ENCODE peak calls at places on chromosome 3, in six cellular contexts. One of them, this sample, is unnamed.
A peak's percentile ranks its signal among the peaks of the same experiment; 100 is the strongest.

GRCh38 chr3:140424726-140425125 is 253.1 kb upstream of the TRIM42 start:
- DNase-seq in A549: no peak
- DNase-seq in stimulated activated CD4-positive, alpha-beta T cell treated with anti-CD3 and anti-CD28 coated beads, Interleukin-15, amount 100 ng/mL, for 1 hour: no peak
- DNase-seq in CD8-positive, alpha-beta memory T cell: no peak
- DNase-seq in osteocyte: no peak
- DNase-seq in ACHN: no peak
- DNase-seq in this sample: no peak

GRCh38 chr3:157373783-157374182 is 62.9 kb upstream of the PTX3 start:
- DNase-seq in A549: no peak
- DNase-seq in stimulated activated CD4-positive, alpha-beta T cell treated with anti-CD3 and anti-CD28 coated beads, Interleukin-15, amount 100 ng/mL, for 1 hour: no peak
- DNase-seq in CD8-positive, alpha-beta memory T cell: no peak
- DNase-seq in osteocyte: no peak
- DNase-seq in ACHN: no peak
- DNase-seq in this sample: no peak

GRCh38 chr3:173396191-173397041 is 1.1 kb upstream of the NLGN1 start:
- DNase-seq in A549: no peak
- DNase-seq in stimulated activated CD4-positive, alpha-beta T cell treated with anti-CD3 and anti-CD28 coated beads, Interleukin-15, amount 100 ng/mL, for 1 hour: no peak
- DNase-seq in CD8-positive, alpha-beta memory T cell: no peak
- DNase-seq in osteocyte: no peak
- DNase-seq in ACHN: peak; percentile 33
- DNase-seq in this sample: no peak

GRCh38 chr3:10419637-10420232 is 85.7 kb downstream of the ATP2B2 start:
- DNase-seq in A549: no peak
- DNase-seq in stimulated activated CD4-positive, alpha-beta T cell treated with anti-CD3 and anti-CD28 coated beads, Interleukin-15, amount 100 ng/mL, for 1 hour: no peak
- DNase-seq in CD8-positive, alpha-beta memory T cell: no peak
- DNase-seq in osteocyte: no peak
- DNase-seq in ACHN: peak; percentile 74
- DNase-seq in this sample: peak; percentile 23

GRCh38 chr3:35944915-35945710 is 305.8 kb downstream of the ARPP21 start:
- DNase-seq in A549: peak; percentile 56
- DNase-seq in stimulated activated CD4-positive, alpha-beta T cell treated with anti-CD3 and anti-CD28 coated beads, Interleukin-15, amount 100 ng/mL, for 1 hour: no peak
- DNase-seq in CD8-positive, alpha-beta memory T cell: no peak
- DNase-seq in osteocyte: no peak
- DNase-seq in ACHN: no peak
- DNase-seq in this sample: no peak

GRCh38 chr3:188881954-188882641 is 289.7 kb upstream of the TPRG1 start:
- DNase-seq in A549: peak; percentile 50
- DNase-seq in stimulated activated CD4-positive, alpha-beta T cell treated with anti-CD3 and anti-CD28 coated beads, Interleukin-15, amount 100 ng/mL, for 1 hour: no peak
- DNase-seq in CD8-positive, alpha-beta memory T cell: no peak
- DNase-seq in osteocyte: no peak
- DNase-seq in ACHN: peak; percentile 81
- DNase-seq in this sample: no peak

GRCh38 chr3:123694377-123695147 is 109.7 kb upstream of the HACD2 start:
- DNase-seq in A549: no peak
- DNase-seq in stimulated activated CD4-positive, alpha-beta T cell treated with anti-CD3 and anti-CD28 coated beads, Interleukin-15, amount 100 ng/mL, for 1 hour: no peak
- DNase-seq in CD8-positive, alpha-beta memory T cell: no peak
- DNase-seq in osteocyte: no peak
- DNase-seq in ACHN: no peak
- DNase-seq in this sample: no peak

GRCh38 chr3:197241173-197241572 is 57.2 kb downstream of the DLG1 start:
- DNase-seq in A549: no peak
- DNase-seq in stimulated activated CD4-positive, alpha-beta T cell treated with anti-CD3 and anti-CD28 coated beads, Interleukin-15, amount 100 ng/mL, for 1 hour: no peak
- DNase-seq in CD8-positive, alpha-beta memory T cell: no peak
- DNase-seq in osteocyte: no peak
- DNase-seq in ACHN: no peak
- DNase-seq in this sample: no peak

GRCh38 chr3:53342353-53342752 is 5.0 kb downstream of the DCP1A start:
- DNase-seq in A549: peak; percentile 25
- DNase-seq in stimulated activated CD4-positive, alpha-beta T cell treated with anti-CD3 and anti-CD28 coated beads, Interleukin-15, amount 100 ng/mL, for 1 hour: no peak
- DNase-seq in CD8-positive, alpha-beta memory T cell: no peak
- DNase-seq in osteocyte: no peak
- DNase-seq in ACHN: no peak
- DNase-seq in this sample: no peak

GRCh38 chr3:124837065-124837464 is 50.1 kb downstream of the ITGB5 start:
- DNase-seq in A549: no peak
- DNase-seq in stimulated activated CD4-positive, alpha-beta T cell treated with anti-CD3 and anti-CD28 coated beads, Interleukin-15, amount 100 ng/mL, for 1 hour: no peak
- DNase-seq in CD8-positive, alpha-beta memory T cell: no peak
- DNase-seq in osteocyte: no peak
- DNase-seq in ACHN: no peak
- DNase-seq in this sample: peak; percentile 9

GRCh38 chr3:134357914-134358811 is 16.1 kb downstream of the AMOTL2 start:
- DNase-seq in A549: peak; percentile 82
- DNase-seq in stimulated activated CD4-positive, alpha-beta T cell treated with anti-CD3 and anti-CD28 coated beads, Interleukin-15, amount 100 ng/mL, for 1 hour: no peak
- DNase-seq in CD8-positive, alpha-beta memory T cell: no peak
- DNase-seq in osteocyte: peak; percentile 91
- DNase-seq in ACHN: peak; percentile 92
- DNase-seq in this sample: no peak

GRCh38 chr3:146334151-146334550 is 83.2 kb upstream of the PLSCR4 start:
- DNase-seq in A549: peak; percentile 32
- DNase-seq in stimulated activated CD4-positive, alpha-beta T cell treated with anti-CD3 and anti-CD28 coated beads, Interleukin-15, amount 100 ng/mL, for 1 hour: no peak
- DNase-seq in CD8-positive, alpha-beta memory T cell: no peak
- DNase-seq in osteocyte: no peak
- DNase-seq in ACHN: peak; percentile 19
- DNase-seq in this sample: no peak

GRCh38 chr3:30324587-30324986 is 281.8 kb upstream of the TGFBR2 start:
- DNase-seq in A549: peak; percentile 87
- DNase-seq in stimulated activated CD4-positive, alpha-beta T cell treated with anti-CD3 and anti-CD28 coated beads, Interleukin-15, amount 100 ng/mL, for 1 hour: no peak
- DNase-seq in CD8-positive, alpha-beta memory T cell: no peak
- DNase-seq in osteocyte: no peak
- DNase-seq in ACHN: peak; percentile 61
- DNase-seq in this sample: no peak

GRCh38 chr3:128236667-128237066 is 83.4 kb downstream of the EEFSEC start:
- DNase-seq in A549: no peak
- DNase-seq in stimulated activated CD4-positive, alpha-beta T cell treated with anti-CD3 and anti-CD28 coated beads, Interleukin-15, amount 100 ng/mL, for 1 hour: no peak
- DNase-seq in CD8-positive, alpha-beta memory T cell: no peak
- DNase-seq in osteocyte: peak; percentile 32
- DNase-seq in ACHN: no peak
- DNase-seq in this sample: no peak

GRCh38 chr3:18559323-18559972 is 134.3 kb upstream of the SATB1 start:
- DNase-seq in A549: peak; percentile 42
- DNase-seq in stimulated activated CD4-positive, alpha-beta T cell treated with anti-CD3 and anti-CD28 coated beads, Interleukin-15, amount 100 ng/mL, for 1 hour: no peak
- DNase-seq in CD8-positive, alpha-beta memory T cell: peak; percentile 10
- DNase-seq in osteocyte: no peak
- DNase-seq in ACHN: peak; percentile 35
- DNase-seq in this sample: peak; percentile 35